ENCODE peak calls at places on chromosome 3, in seven cellular contexts. B is effector memory CD4-positive, alpha-beta T cell; O is PC-3; F is osteoblast; J is tibial nerve; L is SJSA1; U is heart left ventricle. E is an unnamed sample. For H3K36me3 and H3K4me1, the result is how much of the 10 kb centered on the place peaks cover.

GRCh38 chr3:82493858-82494257 is 732.4 kb upstream of the GBE1 start:
- DNase-seq in B (no peak), O (no peak), F (no peak), J (no peak), L (no peak), U (no peak), E (no peak)

GRCh38 chr3:128382221-128382807 is 84.4 kb downstream of the DNAJB8 start:
- DNase-seq in B (no peak), O (peak), F (no peak), J (no peak), L (no peak), U (peak), E (peak)

GRCh38 chr3:55676643-55677042 is 189.5 kb upstream of the WNT5A start:
- DNase-seq in B (no peak), O (peak), F (no peak), J (peak), L (no peak), U (no peak), E (no peak)

GRCh38 chr3:43758826-43759225 is 68.1 kb downstream of the ABHD5 start:
- DNase-seq in B (no peak), O (no peak), F (no peak), J (no peak), L (no peak), U (no peak), E (no peak)

GRCh38 chr3:138774529-138775253 is 60.0 kb downstream of the PIK3CB start:
- DNase-seq in B (no peak), O (peak), F (peak), J (peak), L (peak), U (peak), E (no peak)

GRCh38 chr3:152355744-152356665 is 87.3 kb downstream of the MBNL1 start:
- DNase-seq in B (no peak), O (no peak), F (peak), J (no peak), L (no peak), U (no peak), E (no peak)

GRCh38 chr3:180253283-180253682 is 216.5 kb upstream of the PEX5L start:
- DNase-seq in B (no peak), O (peak), F (no peak), J (no peak), L (no peak), U (no peak), E (no peak)

GRCh38 chr3:65888980-65889706 is 149.6 kb downstream of the MAGI1 start:
- DNase-seq in B (no peak), O (peak), F (peak), J (peak), L (peak), U (no peak), E (no peak)

GRCh38 chr3:73622135-73622534 is 2.6 kb downstream of the PDZRN3 start:
- DNase-seq in B (no peak), O (no peak), F (peak), J (no peak), L (peak), U (peak), E (peak)

GRCh38 chr3:128973988-128974564 is 19.8 kb downstream of the CFAP92 start:
- DNase-seq in B (no peak), O (no peak), F (no peak), J (no peak), L (no peak), U (no peak), E (no peak)

GRCh38 chr3:129226374-129226773 is 23.0 kb upstream of the COPG1 start:
- DNase-seq in B (no peak), O (peak), F (peak), J (peak), L (peak), U (peak), E (no peak)

GRCh38 chr3:188164248-188164687 is 10.3 kb downstream of the LPP start:
- DNase-seq in B (no peak), O (peak), F (no peak), J (no peak), L (no peak), U (no peak), E (peak)

GRCh38 chr3:112845772-112846171 is 892 bp downstream of the CD200R1L start:
- DNase-seq in B (no peak), O (no peak), F (no peak), J (no peak), L (no peak), U (no peak), E (no peak)

GRCh38 chr3:112846764-112847163 is at the start of gene CD200R1L:
- DNase-seq in B (no peak), O (no peak), F (no peak), J (no peak), L (no peak), U (no peak), E (no peak)

GRCh38 chr3:112847692-112848091 is 1.0 kb upstream of the CD200R1L start:
- DNase-seq in B (no peak), O (no peak), F (no peak), J (no peak), L (no peak), U (no peak), E (no peak)

DNA sequence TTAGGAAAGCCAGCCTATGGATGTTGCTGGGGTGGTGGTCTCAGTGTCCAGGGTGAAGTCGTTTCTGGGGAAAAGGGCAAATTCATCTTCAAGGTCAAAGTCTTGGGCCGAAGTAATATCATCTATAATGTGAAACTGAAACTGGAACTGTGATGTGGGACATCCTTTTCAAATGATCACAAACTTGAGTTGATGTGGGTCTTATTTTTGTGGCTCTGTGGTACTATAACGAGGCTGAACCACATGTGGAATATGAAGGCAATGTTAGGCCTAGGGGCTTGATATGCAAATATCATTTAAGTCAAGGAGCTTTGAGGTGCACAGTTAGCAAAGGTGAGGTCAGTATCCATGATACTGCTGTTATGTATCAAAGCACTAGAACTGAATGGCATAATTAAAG is 1.5 kb upstream of the CD200R1L start:
- DNase-seq in B (no peak), O (no peak), F (no peak), J (no peak), L (no peak), U (no peak), E (no peak)
- H3K4me3 ChIP-seq in B (no peak), O (no peak), F (no peak), J (no peak), L (no peak), U (no peak), E (no peak)

GRCh38 chr3:156551261-156551660 is 3.7 kb downstream of the SSR3 start:
- DNase-seq in B (no peak), O (no peak), F (peak), J (no peak), L (peak), U (no peak), E (no peak)
- H3K36me3 ChIP-seq in B (half or more), O (half or more), F (half or more), J (under half), L (half or more), U (under half), E (under half)

GRCh38 chr3:4983739-4984510 is 4.7 kb downstream of the BHLHE40 start:
- DNase-seq in B (peak), O (peak), F (peak), J (peak), L (peak), U (peak), E (peak)
- H3K4me1 ChIP-seq in B (half or more), O (half or more), F (half or more), J (half or more), L (half or more), U (half or more), E (under half)

DNA sequence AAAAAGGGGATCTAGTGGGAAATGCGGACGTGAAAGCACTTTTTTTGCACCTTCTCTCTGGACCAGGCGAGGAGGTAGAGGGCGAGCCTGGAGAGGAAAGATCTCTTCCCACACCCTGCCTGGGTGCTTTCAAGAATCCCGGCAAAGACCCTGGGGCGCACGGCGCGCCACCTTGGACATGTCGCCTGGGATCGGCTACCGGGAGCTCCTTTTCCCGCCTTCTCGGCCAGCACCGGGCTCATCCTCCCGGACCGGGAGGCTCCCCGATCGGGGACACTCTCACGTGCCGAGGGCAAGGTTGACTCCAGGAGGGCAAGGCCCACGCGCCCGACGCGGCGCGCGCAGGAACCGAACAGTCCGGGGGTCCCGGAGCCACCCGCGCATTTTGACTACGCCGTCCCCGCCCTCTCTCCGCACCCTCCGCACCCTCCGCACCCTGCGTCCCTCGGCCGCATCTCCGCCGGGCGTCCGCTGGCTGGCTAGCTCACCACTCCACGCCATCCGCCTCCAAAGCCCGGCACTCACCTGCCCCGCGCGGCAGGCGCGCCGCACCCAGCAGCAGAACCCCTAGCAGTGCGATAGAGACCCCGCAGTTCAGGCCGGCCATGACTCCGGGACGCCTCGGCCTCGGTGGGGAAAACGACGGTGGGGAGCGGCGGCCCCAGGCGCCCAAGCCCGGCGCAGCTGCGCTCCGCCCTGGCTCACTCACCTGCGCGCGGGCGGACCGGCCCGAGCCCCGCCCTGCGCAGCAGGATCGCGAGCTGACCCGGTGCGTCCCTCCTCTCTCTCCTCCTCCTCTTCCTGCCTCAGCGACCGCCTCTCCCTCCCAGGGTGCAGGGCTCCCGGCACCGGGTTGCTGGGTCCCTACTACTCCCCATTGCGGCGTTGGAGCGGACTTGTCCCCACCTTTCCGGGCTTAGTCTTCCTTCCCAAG is at the start of gene CDCP1:
- DNase-seq in B (no peak), O (peak), F (peak), J (no peak), L (no peak), U (no peak), E (peak)
- H3K4me3 ChIP-seq in B (peak), O (peak), F (peak), J (peak), L (peak), U (peak), E (peak)

GRCh38 chr3:69214241-69214640 is 91.8 kb upstream of the LMOD3 start:
- DNase-seq in B (no peak), O (peak), F (no peak), J (no peak), L (no peak), U (no peak), E (no peak)
- H3K36me3 ChIP-seq in B (under half), O (under half), F (under half), J (under half), L (under half), U (under half), E (under half)

E was measured in pancreas.